ENCODE peak calls at places on chromosomes 7 and 10, in nine cellular contexts. P, K, S, F, O, A, U, C and D are unnamed samples.

GRCh38 chr7:45082831-45083331 is 5.9 kb downstream of the NACAD start:
- DNase-seq in P (no peak), K (no peak), S (no peak), F (no peak), O (peak), A (no peak), U (no peak), C (peak), D (no peak)

GRCh38 chr10:38102889-38103288 is 8.8 kb downstream of the ZNF37A start:
- DNase-seq in P (no peak), K (no peak), S (no peak), F (no peak), O (no peak), A (no peak), U (no peak), C (no peak), D (no peak)

GRCh38 chr10:90306187-90306586 is 551.7 kb downstream of the HTR7 start:
- DNase-seq in P (peak), K (peak), S (peak), F (no peak), O (no peak), A (peak), U (peak), C (no peak), D (peak)

GRCh38 chr10:48194830-48195229 is 79.7 kb downstream of the FRMPD2 start:
- DNase-seq in P (peak), K (no peak), S (no peak), F (no peak), O (no peak), A (no peak), U (no peak), C (no peak), D (no peak)

GRCh38 chr7:101174322-101174854 is 5.7 kb downstream of the NAT16 start:
- DNase-seq in P (no peak), K (no peak), S (no peak), F (no peak), O (no peak), A (no peak), U (no peak), C (no peak), D (no peak)

GRCh38 chr7:25759748-25760147 is 392.2 kb upstream of the NFE2L3 start:
- DNase-seq in P (no peak), K (no peak), S (no peak), F (no peak), O (no peak), A (no peak), U (no peak), C (no peak), D (no peak)

GRCh38 chr10:64215088-64215487 is 693.9 kb downstream of the REEP3 start:
- DNase-seq in P (no peak), K (no peak), S (no peak), F (no peak), O (no peak), A (no peak), U (no peak), C (no peak), D (no peak)

GRCh38 chr7:93551063-93551895 is 23.2 kb downstream of the CALCR start:
- DNase-seq in P (peak), K (no peak), S (peak), F (peak), O (no peak), A (peak), U (peak), C (no peak), D (peak)

GRCh38 chr7:107939472-107940145 is 48.6 kb downstream of the DLD start:
- DNase-seq in P (no peak), K (peak), S (peak), F (peak), O (peak), A (peak), U (peak), C (no peak), D (peak)

GRCh38 chr10:133133471-133134231 is 26.4 kb upstream of the KNDC1 start:
- DNase-seq in P (no peak), K (no peak), S (no peak), F (no peak), O (peak), A (no peak), U (no peak), C (no peak), D (no peak)

GRCh38 chr10:124911124-124912051 is 30.5 kb upstream of the ZRANB1 start:
- DNase-seq in P (no peak), K (peak), S (peak), F (peak), O (no peak), A (peak), U (peak), C (no peak), D (peak)

GRCh38 chr10:100022403-100022802 is 12.7 kb upstream of the DNMBP start:
- DNase-seq in P (no peak), K (no peak), S (peak), F (no peak), O (no peak), A (peak), U (peak), C (no peak), D (peak)

GRCh38 chr10:103548581-103549348 is 55.3 kb downstream of the NEURL1 start:
- DNase-seq in P (no peak), K (no peak), S (no peak), F (no peak), O (no peak), A (no peak), U (no peak), C (no peak), D (no peak)

GRCh38 chr10:73493781-73494180 is 2.0 kb downstream of the PPP3CB start:
- DNase-seq in P (no peak), K (no peak), S (peak), F (no peak), O (no peak), A (peak), U (peak), C (peak), D (peak)

GRCh38 chr7:1912472-1913289 is 242.6 kb downstream of the ELFN1 start:
- DNase-seq in P (no peak), K (no peak), S (peak), F (peak), O (peak), A (peak), U (peak), C (no peak), D (peak)

GRCh38 chr7:28067171-28067570 is 113.4 kb downstream of the JAZF1 start:
- DNase-seq in P (no peak), K (no peak), S (no peak), F (no peak), O (no peak), A (no peak), U (no peak), C (no peak), D (no peak)

GRCh38 chr10:69797959-69798358 is 3.7 kb upstream of the COL13A1 start:
- DNase-seq in P (no peak), K (no peak), S (no peak), F (no peak), O (no peak), A (no peak), U (no peak), C (no peak), D (no peak)

GRCh38 chr10:69703766-69704191 is 73.7 kb downstream of the FAM241B start:
- DNase-seq in P (peak), K (no peak), S (peak), F (peak), O (no peak), A (peak), U (peak), C (peak), D (peak)

GRCh38 chr10:122326806-122327205 is 47.7 kb upstream of the PLEKHA1 start:
- DNase-seq in P (no peak), K (no peak), S (no peak), F (no peak), O (no peak), A (no peak), U (no peak), C (no peak), D (no peak)

GRCh38 chr7:85714182-85714581 is 527.3 kb upstream of the SEMA3D start:
- DNase-seq in P (no peak), K (no peak), S (no peak), F (no peak), O (no peak), A (no peak), U (no peak), C (no peak), D (no peak)

GRCh38 chr7:8702807-8703206 is 269.4 kb downstream of the NXPH1 start:
- DNase-seq in P (no peak), K (no peak), S (no peak), F (no peak), O (no peak), A (no peak), U (no peak), C (no peak), D (no peak)

GRCh38 chr10:63206997-63207952 is 74.1 kb downstream of the NRBF2 start:
- DNase-seq in P (no peak), K (peak), S (peak), F (peak), O (no peak), A (peak), U (peak), C (no peak), D (peak)

GRCh38 chr10:109698121-109698520 is 225.2 kb downstream of the XPNPEP1 start:
- DNase-seq in P (no peak), K (no peak), S (no peak), F (no peak), O (no peak), A (no peak), U (no peak), C (no peak), D (no peak)

GRCh38 chr10:61835909-61836232 is 65.6 kb upstream of the ARID5B start:
- DNase-seq in P (no peak), K (no peak), S (peak), F (no peak), O (no peak), A (peak), U (peak), C (no peak), D (peak)

GRCh38 chr10:80701706-80702105 is 164.0 kb downstream of the SH2D4B start:
- DNase-seq in P (no peak), K (no peak), S (no peak), F (no peak), O (no peak), A (no peak), U (no peak), C (no peak), D (no peak)

GRCh38 chr10:50997461-50997860 is 76.8 kb upstream of the PRKG1 start:
- DNase-seq in P (no peak), K (no peak), S (no peak), F (no peak), O (no peak), A (no peak), U (no peak), C (no peak), D (no peak)

GRCh38 chr7:150685219-150686029 is at the start of gene GIMAP2:
- DNase-seq in P (no peak), K (peak), S (no peak), F (no peak), O (no peak), A (peak), U (peak), C (no peak), D (no peak)

GRCh38 chr10:80323298-80323697 is 33.3 kb downstream of the DYDC1 start:
- DNase-seq in P (no peak), K (no peak), S (no peak), F (no peak), O (no peak), A (no peak), U (no peak), C (peak), D (no peak)

GRCh38 chr10:131959841-131960240 is 21.9 kb downstream of the BNIP3 start:
- DNase-seq in P (no peak), K (no peak), S (no peak), F (no peak), O (no peak), A (no peak), U (no peak), C (no peak), D (no peak)

GRCh38 chr10:3875842-3876235 is 90.8 kb upstream of the KLF6 start:
- DNase-seq in P (no peak), K (no peak), S (no peak), F (no peak), O (no peak), A (no peak), U (no peak), C (no peak), D (no peak)

GRCh38 chr10:3873728-3874461 is 88.9 kb upstream of the KLF6 start:
- DNase-seq in P (peak), K (peak), S (peak), F (no peak), O (no peak), A (peak), U (peak), C (peak), D (peak)

GRCh38 chr10:3876563-3876962 is 91.6 kb upstream of the KLF6 start:
- DNase-seq in P (no peak), K (no peak), S (no peak), F (no peak), O (no peak), A (no peak), U (no peak), C (no peak), D (peak)

GRCh38 chr10:3877092-3878000 is 92.3 kb upstream of the KLF6 start:
- DNase-seq in P (no peak), K (no peak), S (no peak), F (no peak), O (no peak), A (no peak), U (peak), C (no peak), D (peak)

GRCh38 chr10:3874988-3875841 is 90.2 kb upstream of the KLF6 start:
- DNase-seq in P (no peak), K (peak), S (no peak), F (no peak), O (no peak), A (no peak), U (no peak), C (no peak), D (no peak)
- H3K4me3 ChIP-seq in P (no peak), K (no peak), S (no peak), F (no peak), O (no peak), A (no peak), U (no peak), C (no peak), D (no peak)

DNA sequence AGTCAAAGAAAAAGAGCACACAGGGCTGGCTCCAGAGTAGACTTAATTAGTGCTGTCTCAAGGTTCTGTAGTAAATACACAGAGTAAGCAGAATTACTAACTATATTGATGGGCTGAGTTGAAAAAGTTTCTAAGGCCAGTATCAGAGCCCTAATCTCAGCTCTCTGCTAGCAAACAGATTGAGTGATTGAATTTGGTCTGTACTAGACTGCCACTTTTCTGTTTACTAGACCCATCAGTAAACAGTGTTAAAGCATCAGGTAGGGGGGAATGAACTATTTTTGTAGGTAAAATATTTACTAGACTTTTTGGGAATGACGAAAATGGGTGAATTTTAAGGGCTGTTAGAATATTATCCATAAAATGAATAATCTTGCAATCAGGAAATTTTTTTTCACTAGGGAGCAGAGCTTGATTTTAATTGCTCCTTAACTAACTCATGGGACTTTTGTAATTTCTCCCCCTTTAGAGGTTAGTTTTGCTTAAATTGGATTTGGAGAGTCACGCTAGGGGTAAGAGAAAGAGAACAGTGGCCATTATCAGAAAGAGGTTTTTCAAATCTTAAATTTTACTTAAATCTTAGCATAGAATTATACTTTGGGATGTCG is 37.3 kb upstream of the RASGEF1A start:
- DNase-seq in P (no peak), K (no peak), S (no peak), F (no peak), O (no peak), A (no peak), U (no peak), C (no peak), D (no peak)
- H3K4me3 ChIP-seq in P (peak), K (peak), S (peak), F (peak), O (peak), A (peak), U (peak), C (peak), D (peak)

GRCh38 chr7:48038815-48039496 is 3.6 kb downstream of the C7orf57 start:
- DNase-seq in P (no peak), K (no peak), S (no peak), F (no peak), O (no peak), A (no peak), U (no peak), C (no peak), D (no peak)
- H3K4me3 ChIP-seq in P (no peak), K (no peak), S (no peak), F (no peak), O (no peak), A (no peak), U (no peak), C (no peak), D (no peak)

GRCh38 chr10:74956555-74957111 is 130.2 kb downstream of the KAT6B start:
- DNase-seq in P (no peak), K (no peak), S (no peak), F (no peak), O (no peak), A (no peak), U (no peak), C (no peak), D (no peak)
- H3K4me3 ChIP-seq in P (no peak), K (no peak), S (no peak), F (no peak), O (no peak), A (no peak), U (no peak), C (no peak), D (no peak)

GRCh38 chr10:11742779-11743298 is 657 bp downstream of the ECHDC3 start:
- DNase-seq in P (no peak), K (peak), S (no peak), F (no peak), O (peak), A (peak), U (no peak), C (no peak), D (no peak)

GRCh38 chr10:11741608-11742007 is 574 bp upstream of the ECHDC3 start:
- DNase-seq in P (no peak), K (no peak), S (no peak), F (no peak), O (no peak), A (no peak), U (no peak), C (no peak), D (no peak)

GRCh38 chr10:11742009-11742778 is at the start of gene ECHDC3:
- DNase-seq in P (peak), K (peak), S (no peak), F (no peak), O (peak), A (peak), U (peak), C (no peak), D (peak)

GRCh38 chr10:11743461-11744338 is 1.5 kb downstream of the ECHDC3 start:
- DNase-seq in P (no peak), K (no peak), S (no peak), F (no peak), O (no peak), A (no peak), U (no peak), C (no peak), D (no peak)

GRCh38 chr10:11740907-11741306 is 1.3 kb upstream of the ECHDC3 start:
- DNase-seq in P (no peak), K (no peak), S (no peak), F (no peak), O (no peak), A (no peak), U (no peak), C (no peak), D (no peak)
- H3K4me3 ChIP-seq in P (no peak), K (no peak), S (no peak), F (no peak), O (no peak), A (no peak), U (no peak), C (no peak), D (no peak)

GRCh38 chr7:159033473-159033825 is 111.2 kb downstream of the VIPR2 start:
- DNase-seq in P (no peak), K (no peak), S (no peak), F (no peak), O (no peak), A (no peak), U (no peak), C (no peak), D (no peak)

GRCh38 chr7:159035571-159036073 is 109.0 kb downstream of the VIPR2 start:
- DNase-seq in P (no peak), K (no peak), S (no peak), F (no peak), O (no peak), A (no peak), U (no peak), C (no peak), D (no peak)

GRCh38 chr7:159036916-159037605 is 107.6 kb downstream of the VIPR2 start:
- DNase-seq in P (no peak), K (no peak), S (no peak), F (no peak), O (no peak), A (no peak), U (no peak), C (no peak), D (no peak)

GRCh38 chr7:159033956-159034938 is 110.4 kb downstream of the VIPR2 start:
- DNase-seq in P (no peak), K (no peak), S (no peak), F (no peak), O (no peak), A (no peak), U (no peak), C (no peak), D (no peak)

DNA sequence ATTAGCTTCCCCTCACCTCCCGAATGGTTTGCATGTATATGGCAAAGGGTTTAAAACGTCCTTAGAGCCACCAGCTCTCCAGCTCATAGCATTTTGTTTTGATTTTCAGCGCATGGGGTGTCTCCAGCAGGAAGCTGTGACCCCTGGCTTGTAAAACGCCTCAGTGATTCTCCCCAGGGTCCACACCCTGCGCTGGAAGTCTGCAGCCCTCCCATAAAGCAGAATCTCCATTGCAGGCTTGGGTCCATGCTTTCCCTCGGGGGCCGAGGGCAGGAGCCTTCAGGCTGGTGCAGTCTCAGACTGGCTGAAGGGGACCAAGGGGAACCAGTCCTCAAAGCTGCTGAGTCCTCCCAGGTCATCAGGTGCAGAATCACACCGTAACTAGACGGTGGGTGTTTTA is 109.7 kb downstream of the VIPR2 start:
- DNase-seq in P (no peak), K (no peak), S (no peak), F (no peak), O (no peak), A (no peak), U (no peak), C (no peak), D (no peak)
- H3K4me3 ChIP-seq in P (no peak), K (no peak), S (no peak), F (no peak), O (no peak), A (no peak), U (no peak), C (no peak), D (no peak)

GRCh38 chr10:46525177-46525823 is 31.2 kb downstream of the GPRIN2 start:
- DNase-seq in P (peak), K (no peak), S (peak), F (peak), O (no peak), A (peak), U (peak), C (peak), D (peak)

GRCh38 chr10:46525824-46526681 is 30.4 kb downstream of the GPRIN2 start:
- DNase-seq in P (no peak), K (no peak), S (peak), F (no peak), O (no peak), A (no peak), U (no peak), C (no peak), D (peak)

GRCh38 chr10:46523881-46524470 is 32.5 kb downstream of the GPRIN2 start:
- DNase-seq in P (peak), K (no peak), S (peak), F (peak), O (peak), A (peak), U (peak), C (peak), D (peak)

GRCh38 chr10:46523119-46523880 is 33.2 kb downstream of the GPRIN2 start:
- DNase-seq in P (peak), K (no peak), S (no peak), F (no peak), O (peak), A (peak), U (peak), C (no peak), D (peak)

DNA sequence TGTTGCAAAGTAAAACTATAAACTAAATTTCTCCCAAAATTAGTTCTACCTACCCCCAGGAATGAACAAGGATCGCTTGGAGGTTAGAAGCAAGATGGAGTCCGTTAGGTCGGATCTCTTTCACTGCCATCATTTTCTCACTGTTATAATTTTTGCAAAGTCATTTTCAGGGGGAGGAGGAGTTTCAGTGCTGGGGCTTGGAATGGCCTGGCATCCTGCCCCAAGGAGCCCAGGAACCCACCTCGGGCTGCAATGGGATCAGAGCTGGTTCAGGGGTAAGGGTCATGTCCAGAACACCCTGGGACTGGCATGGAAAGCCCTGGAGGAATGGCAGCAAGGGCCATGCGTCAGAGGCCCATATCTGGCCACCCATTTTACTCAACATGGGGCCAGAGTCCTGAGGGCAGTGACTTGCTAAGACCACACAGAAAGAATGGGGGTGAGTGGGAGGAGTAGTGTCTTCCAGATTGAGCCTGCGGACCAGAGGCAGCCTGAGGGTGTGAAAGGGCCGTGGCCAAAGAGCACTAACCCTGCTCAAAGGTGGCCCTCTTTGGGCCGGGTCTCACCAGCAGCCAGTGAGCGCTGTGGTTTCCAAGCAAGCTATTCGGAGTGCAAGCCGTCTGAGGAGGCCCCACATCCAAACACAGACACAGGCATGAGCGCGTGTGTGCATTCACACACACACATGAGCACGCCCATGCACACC is 31.8 kb downstream of the GPRIN2 start:
- DNase-seq in P (peak), K (no peak), S (peak), F (no peak), O (peak), A (peak), U (peak), C (peak), D (peak)
- H3K4me3 ChIP-seq in P (no peak), K (no peak), S (no peak), F (no peak), O (no peak), A (no peak), U (no peak), C (peak), D (no peak)